ENCODE peak calls at places on chromosome 1, in five cellular contexts. Y is DMS 273 treated with DMSO at 0.1 percent for 48 hours; A is right lobe of liver; Q is naive thymus-derived CD8-positive, alpha-beta T cell; P is CD8-positive, alpha-beta memory T cell. H is an unnamed sample.
A peak's percentile ranks its signal among the peaks of the same experiment; 100 is the strongest.

GRCh38 chr1:11594222-11594621 is 60.0 kb downstream of the FBXO2 start:
- DNase-seq in Y (no peak), A (no peak), Q (no peak), P (no peak), H (no peak)

GRCh38 chr1:75641325-75641724 is 30.4 kb upstream of the SLC44A5 start:
- DNase-seq in Y (no peak), A (no peak), Q (no peak), P (no peak), H (no peak)

GRCh38 chr1:206896261-206896660 is 982 bp upstream of the IL24 start:
- DNase-seq in Y (peak; percentile 81), A (no peak), Q (no peak), P (no peak), H (no peak)

GRCh38 chr1:151829352-151830046 is 2.1 kb downstream of the RORC start:
- DNase-seq in Y (no peak), A (peak; percentile 13), Q (no peak), P (no peak), H (no peak)

GRCh38 chr1:115654663-115655306 is 13.0 kb downstream of the VANGL1 start:
- DNase-seq in Y (no peak), A (no peak), Q (no peak), P (no peak), H (no peak)

GRCh38 chr1:235491644-235492043 is 12.6 kb downstream of the B3GALNT2 start:
- DNase-seq in Y (no peak), A (no peak), Q (no peak), P (no peak), H (no peak)

GRCh38 chr1:245182028-245182427 is 27.2 kb downstream of the KIF26B start:
- DNase-seq in Y (no peak), A (no peak), Q (no peak), P (no peak), H (no peak)

GRCh38 chr1:53303651-53304515 is 24.0 kb downstream of the LRP8 start:
- DNase-seq in Y (no peak), A (no peak), Q (no peak), P (no peak), H (no peak)

GRCh38 chr1:235100124-235100801 is 28.4 kb downstream of the TOMM20 start:
- DNase-seq in Y (no peak), A (no peak), Q (no peak), P (no peak), H (no peak)

GRCh38 chr1:232463226-232463625 is 166.7 kb downstream of the SIPA1L2 start:
- DNase-seq in Y (no peak), A (no peak), Q (no peak), P (no peak), H (no peak)

H was measured in activated T-helper 2 cell treated with anti-CD3 and anti-CD28 coated beads, Interferon-gamma antibody, Interleukin-2, Interleukin-4, amounts not matched to agents 10 μg/mL and 5 μg/mL and 100 μg/mL, durations not matched to agents 14 hours and 24 hours and 36 hours.